ENCODE peak calls at places on chromosomes 16 and 17, in eight cellular contexts. D, Y, P, Q, T, Z, W and I are unnamed samples.

GRCh38 chr17:1515640-1516402 is 591 bp downstream of the INPP5K start:
- DNase-seq in W (no peak), D (peak), P (peak), T (peak), Y (peak), Z (peak), Q (peak), I (peak)

GRCh38 chr17:76546556-76547182 is 6.8 kb downstream of the PRCD start:
- DNase-seq in W (no peak), P (no peak), Q (no peak), Z (peak), T (no peak), Y (peak), D (no peak), I (peak)

GRCh38 chr16:80667258-80667560 is 126.4 kb downstream of the DYNLRB2 start:
- DNase-seq in Q (no peak), Z (no peak), D (no peak), Y (no peak), P (no peak), W (no peak), T (no peak), I (no peak)

GRCh38 chr16:67396159-67396774 is 3.0 kb upstream of the TPPP3 start:
- DNase-seq in T (peak), P (peak), Y (peak), W (peak), Q (peak), Z (peak), D (peak), I (peak)

GRCh38 chr16:56356276-56357241 is 68.8 kb downstream of the AMFR start:
- DNase-seq in Z (peak), Q (peak), T (peak), D (peak), P (peak), W (peak), Y (peak), I (peak)

GRCh38 chr17:30000001-30000754 is 58.7 kb downstream of the EFCAB5 start:
- DNase-seq in W (no peak), P (no peak), Z (no peak), Y (peak), Q (no peak), T (no peak), D (no peak), I (peak)

GRCh38 chr17:266219-266618 is 84.8 kb upstream of the DOC2B start:
- DNase-seq in W (no peak), Y (no peak), P (no peak), T (no peak), Z (no peak), Q (no peak), D (no peak), I (no peak)

GRCh38 chr16:89704281-89704680 is 2.8 kb upstream of the SPATA2L start:
- DNase-seq in D (no peak), T (no peak), P (no peak), Q (no peak), W (no peak), Z (no peak), Y (no peak), I (no peak)